ENCODE peak calls at places on chromosomes 1 and 21, in four cellular contexts. J, I, O and B are unnamed samples.
A peak's percentile ranks its signal among the peaks of the same experiment; 100 is the strongest.

GRCh38 chr1:27873671-27874384 is 1.5 kb downstream of the THEMIS2 start:
- DNase-seq in O (no peak), J (peak; percentile 38), I (peak; percentile 23), B (no peak)

GRCh38 chr21:44509539-44509938 is 30.5 kb downstream of the KRTAP10-1 start:
- DNase-seq in I (peak; percentile 9), O (no peak), J (no peak), B (no peak)

GRCh38 chr1:14516974-14517812 is 81.3 kb upstream of the KAZN start:
- DNase-seq in I (peak; percentile 87), O (no peak), J (no peak), B (no peak)

GRCh38 chr1:212162635-212163034 is 122.6 kb upstream of the PPP2R5A start:
- DNase-seq in J (no peak), O (no peak), I (peak; percentile 46), B (no peak)

GRCh38 chr1:91075233-91076135 is 53.6 kb upstream of the ZNF644 start:
- DNase-seq in I (no peak), O (no peak), J (no peak), B (no peak)

GRCh38 chr1:177809844-177810243 is 160.0 kb downstream of the SEC16B start:
- DNase-seq in I (no peak), O (no peak), J (no peak), B (no peak)

GRCh38 chr21:45975017-45975595 is 6.5 kb upstream of the COL6A1 start:
- DNase-seq in J (peak; percentile 9), I (no peak), O (peak; percentile 39), B (no peak)

GRCh38 chr1:15151377-15151806 is 2.2 kb upstream of the TMEM51 start:
- DNase-seq in I (no peak), O (no peak), J (no peak), B (no peak)

GRCh38 chr1:41764608-41765007 is 154.1 kb downstream of the HIVEP3 start:
- DNase-seq in I (no peak), J (no peak), O (no peak), B (no peak)

GRCh38 chr1:216917039-216917438 is 193.8 kb upstream of the ESRRG start:
- DNase-seq in J (no peak), I (no peak), O (no peak), B (no peak)

GRCh38 chr1:241531195-241532172 is 694 bp upstream of the KMO start:
- DNase-seq in O (no peak), I (peak; percentile 83), J (no peak), B (no peak)

GRCh38 chr1:230781596-230781995 is 34.4 kb downstream of the CAPN9 start:
- DNase-seq in O (no peak), I (peak; percentile 18), J (no peak), B (no peak)

GRCh38 chr1:185420588-185421081 is 103.6 kb upstream of the IVNS1ABP start:
- DNase-seq in O (no peak), J (no peak), I (no peak), B (no peak)

GRCh38 chr1:197435224-197435623 is 167.2 kb downstream of the CRB1 start:
- DNase-seq in J (no peak), I (no peak), O (peak; percentile 2), B (no peak)
- TF ChIP-seq CTCF in J (no peak), I (no peak), O (no peak), B (no peak)

GRCh38 chr1:95073446-95073845 is 695 bp upstream of the ALG14 start:
- DNase-seq in O (no peak), I (no peak), J (no peak), B (no peak)

GRCh38 chr1:95069711-95070093 is 3.0 kb downstream of the ALG14 start:
- DNase-seq in J (no peak), O (no peak), I (no peak), B (no peak)

GRCh38 chr1:95072117-95072516 is 634 bp downstream of the ALG14 start:
- DNase-seq in J (no peak), O (no peak), I (no peak), B (no peak)

GRCh38 chr1:95071539-95071938 is 1.2 kb downstream of the ALG14 start:
- DNase-seq in J (no peak), I (no peak), O (no peak), B (no peak)

DNA sequence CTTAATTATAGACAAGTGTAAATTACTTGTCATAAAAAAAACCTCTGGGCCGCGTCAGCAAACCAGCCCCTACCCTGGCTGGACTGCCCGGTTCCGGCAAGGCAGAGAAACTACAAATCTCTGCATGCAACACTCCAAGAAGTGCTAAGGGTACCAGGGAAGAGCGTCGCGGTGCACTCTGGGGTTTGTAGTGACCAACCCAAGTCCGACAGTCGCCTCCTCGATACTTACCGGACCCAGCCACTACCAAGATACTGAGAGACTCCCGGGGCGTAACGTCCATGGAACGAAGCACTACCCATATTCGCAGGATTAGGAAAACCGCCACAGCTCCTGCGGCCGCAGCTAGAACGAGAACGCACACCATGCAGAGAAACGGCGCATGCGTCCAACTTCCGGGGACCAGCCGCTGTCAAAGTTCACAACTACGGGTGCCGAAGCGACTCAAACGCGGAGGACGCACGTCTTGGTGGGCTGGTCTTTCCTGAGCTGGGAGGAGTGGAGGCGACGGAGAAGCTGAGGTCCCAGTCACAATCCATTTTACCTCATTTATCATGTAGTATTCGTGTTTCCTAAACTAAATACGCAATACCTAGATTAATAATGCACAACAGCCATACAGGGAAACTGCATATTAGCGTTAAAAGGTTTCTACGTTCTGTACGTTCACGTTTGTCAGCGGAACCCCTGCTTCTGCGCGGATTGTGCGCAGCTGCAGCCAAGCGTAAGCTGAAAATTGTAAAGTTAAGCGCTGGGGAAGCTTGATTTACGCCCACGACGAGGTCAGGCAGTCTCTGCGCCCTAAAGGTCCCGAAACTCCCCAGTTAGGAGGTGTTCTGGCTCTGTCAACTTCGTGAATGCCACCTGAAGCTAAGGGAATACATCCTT is at the start of gene ALG14:
- DNase-seq in I (peak; percentile 95), J (peak; percentile 82), O (peak; percentile 89), B (peak; percentile 79)
- TF ChIP-seq CTCF in I (no peak), J (no peak), O (no peak), B (no peak)

DNA sequence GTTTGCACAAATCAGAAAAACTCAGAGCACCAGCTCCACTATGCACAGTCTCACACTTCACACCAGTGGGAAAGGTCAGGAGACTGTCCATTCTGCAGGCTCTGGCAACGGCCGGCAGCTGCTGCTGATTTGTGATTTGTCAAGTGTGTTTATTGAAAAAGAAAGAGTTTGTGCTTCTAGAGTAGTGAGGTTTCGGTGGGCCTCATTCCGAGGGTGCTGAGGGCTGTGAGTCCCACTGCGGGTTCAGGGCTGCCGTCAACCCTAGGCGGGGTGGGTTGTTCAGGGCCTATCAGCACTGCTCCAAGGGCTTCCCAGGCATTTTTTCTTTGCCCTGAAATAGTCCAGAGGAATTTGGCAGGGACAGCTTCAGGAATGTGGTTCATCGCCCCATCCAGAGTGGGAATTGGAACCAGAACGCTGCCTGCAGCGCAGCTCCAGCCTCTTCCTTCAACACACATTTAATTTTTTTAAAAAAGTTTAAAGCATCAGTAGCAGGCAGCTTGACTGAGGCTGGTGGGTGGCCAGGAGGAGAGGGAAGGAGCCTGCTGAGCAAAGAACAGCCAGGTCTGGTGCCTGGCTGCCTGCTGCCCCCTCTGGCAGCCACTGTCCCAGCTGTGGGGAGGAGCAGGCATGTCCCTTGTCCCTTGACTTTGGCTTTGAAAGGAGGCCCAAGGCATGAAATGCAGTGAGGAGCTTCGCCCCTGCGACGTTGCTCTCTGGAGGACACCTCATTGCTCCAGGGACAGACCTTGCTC is 19.7 kb downstream of the STUM start:
- DNase-seq in J (peak; percentile 26), O (no peak), I (no peak), B (no peak)
- TF ChIP-seq CTCF in J (no peak), O (peak; percentile 35), I (peak; percentile 18), B (peak; percentile 47)

DNA sequence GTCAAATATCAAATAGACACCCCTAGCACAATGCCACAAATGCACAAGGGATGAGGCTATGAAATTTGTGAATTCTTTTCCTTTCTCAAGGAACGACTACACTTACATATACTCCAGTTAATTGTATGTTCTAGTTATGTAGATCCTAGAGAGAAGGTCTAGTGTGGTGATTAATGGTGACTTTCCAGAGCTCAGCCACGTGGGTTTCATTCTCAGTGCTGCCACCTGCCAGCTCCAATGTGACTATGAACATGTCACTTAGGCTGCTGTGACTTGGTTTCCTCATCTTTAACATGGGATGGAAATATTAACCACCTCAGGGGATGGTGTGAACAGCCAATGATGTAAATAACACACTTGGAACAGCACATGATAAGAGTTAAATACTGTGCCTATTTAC is 138.3 kb downstream of the APP start:
- DNase-seq in I (peak; percentile 34), O (no peak), J (no peak), B (no peak)
- TF ChIP-seq CTCF in I (peak; percentile 26), O (no peak), J (no peak), B (no peak)

DNA sequence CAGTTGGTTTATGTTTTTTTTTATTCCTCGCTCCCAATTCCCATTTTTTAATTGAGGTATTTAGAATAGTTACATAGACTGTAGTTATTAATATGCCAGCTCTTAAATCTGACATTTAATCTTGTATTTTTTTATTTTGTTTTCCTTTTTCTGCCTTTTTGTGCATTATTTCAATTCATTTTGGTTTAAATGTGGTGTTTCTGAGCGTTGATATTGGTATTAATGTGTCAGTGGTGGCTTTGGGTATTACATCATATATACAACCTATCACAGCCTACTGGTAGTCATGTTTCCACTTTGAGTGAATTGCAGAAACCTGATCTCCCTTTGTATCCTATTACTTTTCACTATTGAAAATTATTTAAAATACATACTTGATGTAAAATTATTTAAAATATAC is 1027.3 kb downstream of the KCNT2 start:
- DNase-seq in J (no peak), O (no peak), I (no peak), B (no peak)
- TF ChIP-seq CTCF in J (peak; percentile 65), O (peak; percentile 55), I (peak; percentile 11), B (peak; percentile 46)

DNA sequence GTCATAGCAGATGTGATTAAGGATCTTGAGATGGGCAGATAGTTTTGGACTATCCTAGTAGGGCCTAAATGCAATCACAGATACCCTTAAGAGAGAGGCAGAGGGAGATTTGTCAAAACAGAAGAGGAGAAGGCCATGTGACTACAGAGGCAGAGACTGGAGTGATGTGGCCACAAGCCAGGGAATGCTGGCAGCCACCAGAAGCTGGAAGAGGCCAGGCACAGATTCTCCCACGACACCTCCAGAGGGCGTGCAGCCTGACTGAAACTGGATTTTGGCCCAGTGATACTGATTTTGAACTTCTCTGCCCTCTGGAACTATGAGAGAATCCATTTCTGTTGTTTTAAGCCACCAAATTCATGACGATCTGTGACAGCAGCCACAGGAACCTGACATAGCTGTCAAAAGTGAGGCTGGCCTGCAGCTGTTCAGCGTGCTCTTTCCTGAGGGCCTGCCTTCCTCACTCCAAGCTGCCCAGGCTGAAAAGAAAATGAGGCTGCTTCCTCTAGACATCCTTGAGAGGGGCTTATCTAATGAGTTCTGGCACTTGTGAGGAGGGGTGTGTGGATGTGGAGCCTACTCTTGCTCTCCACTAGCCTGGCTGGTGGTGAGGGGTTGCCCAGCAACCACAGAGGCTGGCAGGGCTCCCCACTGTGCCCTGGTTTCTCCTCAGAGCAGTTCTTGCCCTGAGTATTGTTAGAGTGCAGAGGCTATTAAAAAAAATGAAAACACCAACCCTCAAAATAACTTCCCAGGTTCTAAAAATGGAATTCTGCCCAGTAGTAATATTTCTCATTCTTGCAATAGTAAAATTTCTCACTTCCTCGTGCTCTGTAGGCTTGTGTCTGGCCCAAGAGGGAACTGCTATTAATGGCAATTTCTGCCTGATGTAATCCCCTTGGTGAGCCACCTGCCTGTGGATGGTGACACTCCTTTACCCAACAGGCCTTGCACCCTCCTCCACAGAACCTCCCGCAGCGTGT is 52.4 kb upstream of the EPS8L3 start:
- DNase-seq in J (no peak), O (no peak), I (no peak), B (no peak)
- TF ChIP-seq CTCF in J (no peak), O (no peak), I (no peak), B (no peak)

DNA sequence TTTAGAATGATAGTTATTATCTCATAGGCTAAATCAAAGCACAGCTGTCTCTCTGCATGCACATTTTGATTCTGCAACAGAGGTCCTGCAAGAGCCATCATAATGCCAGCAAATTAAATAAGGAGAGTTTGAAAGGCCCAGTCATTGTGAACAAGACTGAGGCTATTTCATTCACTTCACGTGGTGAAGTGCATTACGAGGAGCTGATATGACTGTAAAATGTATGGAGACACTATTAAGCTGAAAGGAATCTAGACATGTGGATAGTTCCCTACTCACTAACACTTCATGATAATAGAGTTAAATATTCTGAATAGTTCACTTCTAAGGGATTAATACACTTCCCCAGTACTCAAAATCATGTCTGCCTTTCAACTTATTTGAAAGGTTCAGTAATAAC is 299.0 kb downstream of the SMYD3 start:
- DNase-seq in J (no peak), I (no peak), O (no peak), B (no peak)
- TF ChIP-seq CTCF in J (no peak), I (no peak), O (no peak), B (no peak)